ENCODE peak calls at places on chromosomes 5 and 9, in four cellular contexts. One of them, this sample, is unnamed.

GRCh38 chr9:127773245-127773644 is 5.2 kb downstream of the SH2D3C start:
- DNase-seq in T-cell: no peak
- DNase-seq in AG04450: no peak
- DNase-seq in stimulated activated CD8-positive, alpha-beta memory T cell treated with anti-CD3 and anti-CD28 coated beads, Interleukin-15, amount 100 ng/mL, for 4 hours: no peak
- DNase-seq in this sample: no peak

GRCh38 chr5:84403773-84404172 is 19.1 kb upstream of the EDIL3 start:
- DNase-seq in AG04450: peak
- DNase-seq in stimulated activated CD8-positive, alpha-beta memory T cell treated with anti-CD3 and anti-CD28 coated beads, Interleukin-15, amount 100 ng/mL, for 4 hours: no peak
- DNase-seq in T-cell: no peak
- DNase-seq in this sample: no peak

GRCh38 chr9:33320568-33321261 is 30.4 kb downstream of the NFX1 start:
- DNase-seq in T-cell: no peak
- DNase-seq in AG04450: peak
- DNase-seq in stimulated activated CD8-positive, alpha-beta memory T cell treated with anti-CD3 and anti-CD28 coated beads, Interleukin-15, amount 100 ng/mL, for 4 hours: no peak
- DNase-seq in this sample: no peak

GRCh38 chr5:76283670-76284069 is 119.4 kb upstream of the IQGAP2 start:
- DNase-seq in AG04450: no peak
- DNase-seq in stimulated activated CD8-positive, alpha-beta memory T cell treated with anti-CD3 and anti-CD28 coated beads, Interleukin-15, amount 100 ng/mL, for 4 hours: no peak
- DNase-seq in T-cell: no peak
- DNase-seq in this sample: no peak

GRCh38 chr9:95468791-95469190 is 48.0 kb downstream of the PTCH1 start:
- DNase-seq in stimulated activated CD8-positive, alpha-beta memory T cell treated with anti-CD3 and anti-CD28 coated beads, Interleukin-15, amount 100 ng/mL, for 4 hours: no peak
- DNase-seq in T-cell: no peak
- DNase-seq in AG04450: no peak
- DNase-seq in this sample: no peak

GRCh38 chr5:54440456-54440893 is 15.0 kb upstream of the HSPB3 start:
- DNase-seq in AG04450: no peak
- DNase-seq in stimulated activated CD8-positive, alpha-beta memory T cell treated with anti-CD3 and anti-CD28 coated beads, Interleukin-15, amount 100 ng/mL, for 4 hours: no peak
- DNase-seq in T-cell: no peak
- DNase-seq in this sample: no peak

GRCh38 chr5:149441986-149442385 is 62.9 kb upstream of the IL17B start:
- DNase-seq in AG04450: no peak
- DNase-seq in stimulated activated CD8-positive, alpha-beta memory T cell treated with anti-CD3 and anti-CD28 coated beads, Interleukin-15, amount 100 ng/mL, for 4 hours: no peak
- DNase-seq in T-cell: no peak
- DNase-seq in this sample: no peak

GRCh38 chr9:80866576-80867227 is 822.6 kb downstream of the TLE1 start:
- DNase-seq in T-cell: no peak
- DNase-seq in stimulated activated CD8-positive, alpha-beta memory T cell treated with anti-CD3 and anti-CD28 coated beads, Interleukin-15, amount 100 ng/mL, for 4 hours: no peak
- DNase-seq in AG04450: no peak
- DNase-seq in this sample: no peak

GRCh38 chr5:16446993-16447392 is 18.6 kb downstream of the ZNF622 start:
- DNase-seq in stimulated activated CD8-positive, alpha-beta memory T cell treated with anti-CD3 and anti-CD28 coated beads, Interleukin-15, amount 100 ng/mL, for 4 hours: no peak
- DNase-seq in AG04450: no peak
- DNase-seq in T-cell: no peak
- DNase-seq in this sample: no peak

GRCh38 chr5:76801159-76801802 is 17.5 kb upstream of the F2RL1 start:
- DNase-seq in AG04450: no peak
- DNase-seq in stimulated activated CD8-positive, alpha-beta memory T cell treated with anti-CD3 and anti-CD28 coated beads, Interleukin-15, amount 100 ng/mL, for 4 hours: no peak
- DNase-seq in T-cell: no peak
- DNase-seq in this sample: no peak

GRCh38 chr5:114310666-114311065 is 51.2 kb upstream of the KCNN2 start:
- DNase-seq in T-cell: no peak
- DNase-seq in stimulated activated CD8-positive, alpha-beta memory T cell treated with anti-CD3 and anti-CD28 coated beads, Interleukin-15, amount 100 ng/mL, for 4 hours: no peak
- DNase-seq in AG04450: no peak
- DNase-seq in this sample: no peak

GRCh38 chr9:112750767-112751058 is 153 bp downstream of the SNX30 start:
- DNase-seq in T-cell: no peak
- DNase-seq in stimulated activated CD8-positive, alpha-beta memory T cell treated with anti-CD3 and anti-CD28 coated beads, Interleukin-15, amount 100 ng/mL, for 4 hours: no peak
- DNase-seq in AG04450: no peak
- DNase-seq in this sample: no peak

GRCh38 chr9:84668204-84669007 is 1.1 kb upstream of the NTRK2 start:
- DNase-seq in AG04450: no peak
- DNase-seq in stimulated activated CD8-positive, alpha-beta memory T cell treated with anti-CD3 and anti-CD28 coated beads, Interleukin-15, amount 100 ng/mL, for 4 hours: no peak
- DNase-seq in T-cell: no peak
- DNase-seq in this sample: no peak

GRCh38 chr5:73607228-73607627 is 18.8 kb upstream of the ARHGEF28 start:
- DNase-seq in stimulated activated CD8-positive, alpha-beta memory T cell treated with anti-CD3 and anti-CD28 coated beads, Interleukin-15, amount 100 ng/mL, for 4 hours: no peak
- DNase-seq in AG04450: no peak
- DNase-seq in T-cell: no peak
- DNase-seq in this sample: no peak

GRCh38 chr9:92141144-92142129 is 26.2 kb upstream of the SPTLC1 start:
- DNase-seq in AG04450: no peak
- DNase-seq in T-cell: no peak
- DNase-seq in stimulated activated CD8-positive, alpha-beta memory T cell treated with anti-CD3 and anti-CD28 coated beads, Interleukin-15, amount 100 ng/mL, for 4 hours: no peak
- DNase-seq in this sample: no peak

GRCh38 chr9:124658165-124659017 is 112.7 kb downstream of the NR6A1 start:
- DNase-seq in stimulated activated CD8-positive, alpha-beta memory T cell treated with anti-CD3 and anti-CD28 coated beads, Interleukin-15, amount 100 ng/mL, for 4 hours: no peak
- DNase-seq in AG04450: peak
- DNase-seq in T-cell: peak
- DNase-seq in this sample: peak

GRCh38 chr9:134955801-134956200 is 38.1 kb upstream of the FCN1 start:
- DNase-seq in stimulated activated CD8-positive, alpha-beta memory T cell treated with anti-CD3 and anti-CD28 coated beads, Interleukin-15, amount 100 ng/mL, for 4 hours: no peak
- DNase-seq in T-cell: no peak
- DNase-seq in AG04450: no peak
- DNase-seq in this sample: no peak

GRCh38 chr5:11888221-11888620 is 16.0 kb downstream of the CTNND2 start:
- DNase-seq in AG04450: no peak
- DNase-seq in T-cell: no peak
- DNase-seq in stimulated activated CD8-positive, alpha-beta memory T cell treated with anti-CD3 and anti-CD28 coated beads, Interleukin-15, amount 100 ng/mL, for 4 hours: no peak
- DNase-seq in this sample: no peak

GRCh38 chr5:33105521-33105941 is 335.2 kb upstream of the TARS1 start:
- DNase-seq in stimulated activated CD8-positive, alpha-beta memory T cell treated with anti-CD3 and anti-CD28 coated beads, Interleukin-15, amount 100 ng/mL, for 4 hours: no peak
- DNase-seq in AG04450: no peak
- DNase-seq in T-cell: no peak
- DNase-seq in this sample: no peak

GRCh38 chr5:112186401-112186990 is 232.6 kb downstream of the EPB41L4A start:
- DNase-seq in AG04450: peak
- DNase-seq in T-cell: no peak
- DNase-seq in stimulated activated CD8-positive, alpha-beta memory T cell treated with anti-CD3 and anti-CD28 coated beads, Interleukin-15, amount 100 ng/mL, for 4 hours: no peak
- DNase-seq in this sample: no peak

GRCh38 chr5:141521244-141521781 is 32.4 kb downstream of the PCDHGC5 start:
- DNase-seq in AG04450: peak
- DNase-seq in T-cell: no peak
- DNase-seq in stimulated activated CD8-positive, alpha-beta memory T cell treated with anti-CD3 and anti-CD28 coated beads, Interleukin-15, amount 100 ng/mL, for 4 hours: no peak
- DNase-seq in this sample: no peak

GRCh38 chr5:176410486-176411180 is 5.7 kb downstream of the CLTB start:
- DNase-seq in AG04450: no peak
- DNase-seq in T-cell: no peak
- DNase-seq in stimulated activated CD8-positive, alpha-beta memory T cell treated with anti-CD3 and anti-CD28 coated beads, Interleukin-15, amount 100 ng/mL, for 4 hours: no peak
- DNase-seq in this sample: no peak

GRCh38 chr5:139371482-139372435 is 11.3 kb downstream of the SLC23A1 start:
- DNase-seq in stimulated activated CD8-positive, alpha-beta memory T cell treated with anti-CD3 and anti-CD28 coated beads, Interleukin-15, amount 100 ng/mL, for 4 hours: no peak
- DNase-seq in AG04450: no peak
- DNase-seq in T-cell: no peak
- DNase-seq in this sample: no peak

GRCh38 chr9:131724678-131725077 is 15.2 kb downstream of the RAPGEF1 start:
- DNase-seq in AG04450: no peak
- DNase-seq in stimulated activated CD8-positive, alpha-beta memory T cell treated with anti-CD3 and anti-CD28 coated beads, Interleukin-15, amount 100 ng/mL, for 4 hours: no peak
- DNase-seq in T-cell: no peak
- DNase-seq in this sample: no peak

GRCh38 chr5:76389513-76390154 is 13.5 kb upstream of the IQGAP2 start:
- DNase-seq in AG04450: no peak
- DNase-seq in stimulated activated CD8-positive, alpha-beta memory T cell treated with anti-CD3 and anti-CD28 coated beads, Interleukin-15, amount 100 ng/mL, for 4 hours: no peak
- DNase-seq in T-cell: no peak
- DNase-seq in this sample: no peak

GRCh38 chr9:92655366-92655765 is 14.6 kb downstream of the IPPK start:
- DNase-seq in stimulated activated CD8-positive, alpha-beta memory T cell treated with anti-CD3 and anti-CD28 coated beads, Interleukin-15, amount 100 ng/mL, for 4 hours: no peak
- DNase-seq in AG04450: no peak
- DNase-seq in T-cell: no peak
- DNase-seq in this sample: no peak

GRCh38 chr9:88593537-88594185 is 58.7 kb downstream of the NXNL2 start:
- DNase-seq in AG04450: no peak
- DNase-seq in T-cell: peak
- DNase-seq in stimulated activated CD8-positive, alpha-beta memory T cell treated with anti-CD3 and anti-CD28 coated beads, Interleukin-15, amount 100 ng/mL, for 4 hours: no peak
- DNase-seq in this sample: peak

GRCh38 chr9:86843182-86843581 is 104.1 kb downstream of the GAS1 start:
- DNase-seq in stimulated activated CD8-positive, alpha-beta memory T cell treated with anti-CD3 and anti-CD28 coated beads, Interleukin-15, amount 100 ng/mL, for 4 hours: no peak
- DNase-seq in T-cell: no peak
- DNase-seq in AG04450: no peak
- DNase-seq in this sample: no peak

GRCh38 chr5:41649659-41650058 is 139.3 kb upstream of the PLCXD3 start:
- DNase-seq in AG04450: peak
- DNase-seq in stimulated activated CD8-positive, alpha-beta memory T cell treated with anti-CD3 and anti-CD28 coated beads, Interleukin-15, amount 100 ng/mL, for 4 hours: no peak
- DNase-seq in T-cell: no peak
- DNase-seq in this sample: no peak

GRCh38 chr9:16830806-16831205 is 39.7 kb downstream of the BNC2 start:
- DNase-seq in stimulated activated CD8-positive, alpha-beta memory T cell treated with anti-CD3 and anti-CD28 coated beads, Interleukin-15, amount 100 ng/mL, for 4 hours: no peak
- DNase-seq in T-cell: no peak
- DNase-seq in AG04450: no peak
- DNase-seq in this sample: no peak